ENCODE peak calls at places on chromosomes 4 and X, in nine cellular contexts. M is cardiac muscle cell, C is psoas muscle, U is endothelial cell of umbilical vein, K is fibroblast of lung, X is tibial artery, H is endodermal cell, D is PC-3, E is dorsolateral prefrontal cortex. G is an unnamed sample.

GRCh38 chr4:141771889-141772830 is 135.8 kb downstream of the IL15 start:
- DNase-seq in M (no peak), C (no peak), U (no peak), K (no peak), X (no peak), H (no peak), D (no peak), E (no peak), G (no peak)

GRCh38 chr4:159017323-159018036 is 85.4 kb upstream of the RAPGEF2 start:
- DNase-seq in M (no peak), C (no peak), U (no peak), K (no peak), X (no peak), H (no peak), D (no peak), E (no peak), G (no peak)

GRCh38 chr4:121951570-121952110 is at the start of gene TRPC3:
- DNase-seq in M (peak), C (peak), U (peak), K (peak), X (no peak), H (peak), D (no peak), E (peak), G (no peak)

GRCh38 chr4:68176500-68176899 is 46.8 kb upstream of the TMPRSS11F start:
- DNase-seq in M (no peak), C (no peak), U (no peak), K (no peak), X (no peak), H (no peak), D (peak), E (no peak), G (no peak)

GRCh38 chr4:73070072-73070385 is 513 bp upstream of the COX18 start:
- DNase-seq in M (no peak), C (no peak), U (no peak), K (no peak), X (no peak), H (no peak), D (no peak), E (no peak), G (no peak)

GRCh38 chr4:133865606-133866327 is 335.8 kb downstream of the PABPC4L start:
- DNase-seq in M (peak), C (no peak), U (peak), K (peak), X (no peak), H (peak), D (peak), E (no peak), G (no peak)

GRCh38 chrX:72352786-72353185 is 47.1 kb upstream of the CITED1 start:
- DNase-seq in M (no peak), C (no peak), U (no peak), K (no peak), X (no peak), H (no peak), D (no peak), E (no peak), G (no peak)

GRCh38 chr4:27217261-27217769 is 356.7 kb downstream of the STIM2 start:
- DNase-seq in M (no peak), C (no peak), U (no peak), K (peak), X (no peak), H (no peak), D (peak), E (no peak), G (peak)

GRCh38 chr4:182085051-182085480 is 158.1 kb upstream of the TENM3 start:
- DNase-seq in M (no peak), C (no peak), U (no peak), K (peak), X (no peak), H (no peak), D (no peak), E (no peak), G (no peak)

GRCh38 chr4:173365359-173365996 is 5.3 kb upstream of the SAP30 start:
- DNase-seq in M (no peak), C (no peak), U (no peak), K (no peak), X (no peak), H (no peak), D (no peak), E (no peak), G (no peak)

GRCh38 chr4:167031534-167032156 is 202.6 kb downstream of the SPOCK3 start:
- DNase-seq in M (no peak), C (no peak), U (peak), K (peak), X (no peak), H (no peak), D (peak), E (no peak), G (no peak)

GRCh38 chr4:35253331-35253730 is 991.0 kb downstream of the ARAP2 start:
- DNase-seq in M (no peak), C (no peak), U (no peak), K (no peak), X (no peak), H (no peak), D (peak), E (no peak), G (no peak)

GRCh38 chr4:169005453-169006099 is 4.5 kb downstream of the CBR4 start:
- DNase-seq in M (no peak), C (no peak), U (no peak), K (no peak), X (no peak), H (no peak), D (no peak), E (no peak), G (no peak)

GRCh38 chr4:163111588-163111987 is 55.1 kb downstream of the NAF1 start:
- DNase-seq in M (peak), C (no peak), U (peak), K (peak), X (no peak), H (no peak), D (peak), E (no peak), G (no peak)

GRCh38 chrX:119292445-119292844 is 56.4 kb downstream of the PGRMC1 start:
- DNase-seq in M (no peak), C (no peak), U (no peak), K (no peak), X (no peak), H (no peak), D (peak), E (no peak), G (no peak)

GRCh38 chrX:114841051-114841450 is 176.4 kb downstream of the IL13RA2 start:
- DNase-seq in M (no peak), C (no peak), U (no peak), K (peak), X (no peak), H (no peak), D (peak), E (no peak), G (peak)

GRCh38 chr4:187006189-187006618 is 282.5 kb upstream of the FAT1 start:
- DNase-seq in M (no peak), C (no peak), U (no peak), K (peak), X (no peak), H (no peak), D (no peak), E (no peak), G (peak)

GRCh38 chr4:135418353-135418752 is 1216.8 kb upstream of the PABPC4L start:
- DNase-seq in M (no peak), C (no peak), U (no peak), K (peak), X (no peak), H (peak), D (peak), E (no peak), G (no peak)

GRCh38 chr4:171521726-171522125 is 291.5 kb upstream of the GALNTL6 start:
- DNase-seq in M (no peak), C (no peak), U (no peak), K (no peak), X (no peak), H (no peak), D (no peak), E (no peak), G (no peak)

GRCh38 chrX:104189862-104190261 is 23.6 kb downstream of the FAM199X start:
- DNase-seq in M (no peak), C (no peak), U (no peak), K (peak), X (no peak), H (no peak), D (no peak), E (no peak), G (no peak)

GRCh38 chr4:122508083-122508482 is 51.6 kb upstream of the IL2 start:
- DNase-seq in M (no peak), C (no peak), U (no peak), K (no peak), X (no peak), H (no peak), D (peak), E (no peak), G (no peak)

GRCh38 chrX:41334866-41335589 is 1.1 kb downstream of the DDX3X start:
- DNase-seq in M (no peak), C (peak), U (peak), K (peak), X (peak), H (peak), D (peak), E (peak), G (no peak)

GRCh38 chr4:173121044-173121685 is 47.4 kb upstream of the GALNT7 start:
- DNase-seq in M (peak), C (no peak), U (peak), K (peak), X (no peak), H (peak), D (peak), E (no peak), G (peak)

GRCh38 chr4:10589308-10589707 is 95.3 kb downstream of the CLNK start:
- DNase-seq in M (no peak), C (no peak), U (no peak), K (no peak), X (no peak), H (peak), D (no peak), E (no peak), G (no peak)

GRCh38 chrX:140149761-140150160 is 184.4 kb upstream of the CXorf66 start:
- DNase-seq in M (no peak), C (no peak), U (no peak), K (no peak), X (no peak), H (no peak), D (no peak), E (no peak), G (no peak)
- TF ChIP-seq CTCF in M (no peak), C (no peak), U (no peak), K (no peak), X (no peak), H (peak), D (no peak), E (no peak), G (no peak)

GRCh38 chrX:24646745-24647182 is 383 bp downstream of the PCYT1B start:
- DNase-seq in M (peak), C (no peak), U (peak), K (peak), X (no peak), H (no peak), D (no peak), E (no peak), G (no peak)
- H3K4me3 ChIP-seq in M (peak), C (peak), U (no peak), K (peak), X (peak), H (peak), D (no peak), E (peak), G (no peak)

DNA sequence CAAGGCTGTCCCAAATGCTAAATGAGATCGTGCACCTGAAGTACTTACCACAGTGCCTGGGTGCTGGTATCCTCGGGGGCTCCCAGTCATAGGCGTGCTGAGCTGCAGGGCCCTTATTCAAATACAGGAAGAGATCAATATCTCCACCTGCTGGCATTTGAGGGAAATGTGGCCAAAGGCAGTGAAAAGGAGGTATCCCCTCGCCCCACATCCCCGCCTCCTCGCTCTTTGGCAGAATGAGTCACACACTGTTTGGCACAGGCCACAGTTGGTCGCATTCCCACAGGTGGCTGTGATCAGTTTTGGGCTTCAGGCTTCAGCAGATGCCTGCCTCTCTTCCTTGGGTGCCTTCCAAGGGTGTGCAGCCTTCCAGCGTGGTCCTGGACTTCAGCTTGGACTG is 28.4 kb downstream of the ZNF185 start:
- DNase-seq in M (no peak), C (no peak), U (peak), K (peak), X (no peak), H (peak), D (peak), E (peak), G (no peak)
- TF ChIP-seq CTCF in M (peak), C (peak), U (peak), K (peak), X (peak), H (peak), D (peak), E (peak), G (peak)

DNA sequence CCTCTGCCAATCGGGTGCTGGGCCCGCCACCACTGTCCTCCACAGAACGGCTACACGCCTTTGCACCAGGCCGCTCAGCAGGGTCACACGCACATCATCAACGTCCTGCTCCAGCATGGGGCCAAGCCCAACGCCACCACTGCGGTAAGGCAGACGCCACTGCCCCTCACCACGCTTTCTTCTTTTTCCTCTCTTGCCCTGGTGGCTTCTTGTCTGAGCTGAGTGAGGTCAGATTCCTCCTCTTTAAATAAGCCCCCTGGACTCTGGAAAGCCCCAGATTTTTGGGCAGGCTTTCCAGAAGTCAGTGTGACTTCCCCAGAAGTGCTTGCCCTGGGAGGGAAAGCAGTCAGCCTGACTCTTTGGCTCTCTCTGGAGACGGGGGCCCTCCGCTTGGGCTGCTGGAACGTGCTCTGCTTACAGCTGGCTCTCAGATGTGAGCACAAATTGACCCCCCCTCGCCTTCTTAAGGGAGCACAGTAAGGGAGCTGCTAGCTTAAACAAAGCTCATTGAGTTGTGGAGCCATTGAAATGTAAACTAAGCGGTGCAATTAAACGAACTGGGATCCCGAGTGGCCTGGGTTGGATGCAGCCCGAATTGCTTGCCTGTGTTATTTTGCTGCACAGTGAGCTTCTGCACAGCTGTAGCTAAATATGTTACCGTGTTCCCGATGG is 243.1 kb downstream of the ANK2 start:
- DNase-seq in M (peak), C (peak), U (no peak), K (peak), X (peak), H (peak), D (no peak), E (peak), G (no peak)
- H3K4me3 ChIP-seq in M (no peak), C (peak), U (no peak), K (peak), X (peak), H (no peak), D (no peak), E (no peak), G (no peak)

GRCh38 chr4:1859389-1859753 is 3.4 kb upstream of the LETM1 start:
- DNase-seq in M (no peak), C (no peak), U (no peak), K (no peak), X (no peak), H (no peak), D (no peak), E (no peak), G (no peak)
- TF ChIP-seq CTCF in M (no peak), C (no peak), U (no peak), K (no peak), X (no peak), H (no peak), D (no peak), E (no peak), G (no peak)

DNA sequence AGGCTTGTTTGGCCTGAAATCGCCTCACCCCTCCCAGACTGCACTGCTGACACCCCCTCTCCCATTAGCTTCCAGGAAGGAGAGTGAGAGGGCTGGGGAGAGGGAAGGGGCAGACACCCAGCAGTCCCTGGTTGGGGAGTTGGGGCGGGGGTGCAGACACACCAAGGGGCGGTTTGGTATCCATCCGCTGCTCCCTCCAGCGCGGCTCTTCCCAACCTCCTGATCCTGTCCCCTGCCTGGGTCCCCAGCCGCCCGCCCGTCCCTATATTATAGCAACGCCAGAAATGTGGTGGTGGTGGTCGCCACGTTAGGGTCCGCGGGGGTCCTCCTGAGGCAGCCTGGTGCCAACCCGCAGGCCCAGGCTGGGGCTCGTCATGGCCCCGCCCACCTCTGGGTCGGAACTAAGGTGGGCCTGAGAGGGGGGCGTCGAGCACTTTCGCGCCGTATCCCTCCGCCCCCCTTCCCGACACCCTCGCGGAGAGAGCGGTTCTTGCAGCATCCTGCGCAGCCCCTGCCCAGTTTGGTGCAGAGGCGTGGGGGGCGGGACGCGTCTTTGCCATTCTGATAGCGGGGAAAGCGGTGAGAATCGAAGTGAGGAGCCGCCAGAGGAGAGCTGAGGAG is 25.1 kb downstream of the GPRASP3 start:
- DNase-seq in M (peak), C (no peak), U (no peak), K (no peak), X (no peak), H (peak), D (no peak), E (peak), G (no peak)
- H3K4me3 ChIP-seq in M (peak), C (peak), U (peak), K (peak), X (peak), H (peak), D (no peak), E (peak), G (peak)

DNA sequence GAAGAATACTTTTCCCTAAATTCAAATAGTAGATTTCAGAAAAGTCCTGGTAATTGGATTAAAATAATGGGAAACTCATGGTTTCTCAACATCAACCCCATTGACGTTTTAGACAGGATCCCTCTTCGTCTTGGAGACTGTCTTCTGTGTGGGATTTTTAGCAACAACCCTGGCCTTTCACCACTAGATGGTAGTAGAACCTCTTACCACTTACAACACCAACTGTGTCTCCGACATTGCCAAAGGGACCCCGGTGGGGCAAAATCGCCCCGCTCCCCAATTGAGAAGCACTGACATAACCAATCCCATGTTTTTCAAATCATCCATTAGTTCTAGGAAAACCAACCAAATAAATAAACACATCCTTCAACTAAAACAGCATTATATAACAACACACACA is 16.9 kb upstream of the ANOS1 start:
- DNase-seq in M (peak), C (no peak), U (peak), K (peak), X (no peak), H (peak), D (peak), E (no peak), G (no peak)
- TF ChIP-seq CTCF in M (peak), C (peak), U (peak), K (peak), X (peak), H (peak), D (peak), E (peak), G (peak)

GRCh38 chr4:83112239-83112638 is 2.3 kb downstream of the PLAC8 start:
- DNase-seq in M (no peak), C (no peak), U (no peak), K (no peak), X (no peak), H (no peak), D (no peak), E (no peak), G (no peak)
- H3K4me3 ChIP-seq in M (no peak), C (no peak), U (no peak), K (no peak), X (no peak), H (no peak), D (no peak), E (no peak), G (no peak)

DNA sequence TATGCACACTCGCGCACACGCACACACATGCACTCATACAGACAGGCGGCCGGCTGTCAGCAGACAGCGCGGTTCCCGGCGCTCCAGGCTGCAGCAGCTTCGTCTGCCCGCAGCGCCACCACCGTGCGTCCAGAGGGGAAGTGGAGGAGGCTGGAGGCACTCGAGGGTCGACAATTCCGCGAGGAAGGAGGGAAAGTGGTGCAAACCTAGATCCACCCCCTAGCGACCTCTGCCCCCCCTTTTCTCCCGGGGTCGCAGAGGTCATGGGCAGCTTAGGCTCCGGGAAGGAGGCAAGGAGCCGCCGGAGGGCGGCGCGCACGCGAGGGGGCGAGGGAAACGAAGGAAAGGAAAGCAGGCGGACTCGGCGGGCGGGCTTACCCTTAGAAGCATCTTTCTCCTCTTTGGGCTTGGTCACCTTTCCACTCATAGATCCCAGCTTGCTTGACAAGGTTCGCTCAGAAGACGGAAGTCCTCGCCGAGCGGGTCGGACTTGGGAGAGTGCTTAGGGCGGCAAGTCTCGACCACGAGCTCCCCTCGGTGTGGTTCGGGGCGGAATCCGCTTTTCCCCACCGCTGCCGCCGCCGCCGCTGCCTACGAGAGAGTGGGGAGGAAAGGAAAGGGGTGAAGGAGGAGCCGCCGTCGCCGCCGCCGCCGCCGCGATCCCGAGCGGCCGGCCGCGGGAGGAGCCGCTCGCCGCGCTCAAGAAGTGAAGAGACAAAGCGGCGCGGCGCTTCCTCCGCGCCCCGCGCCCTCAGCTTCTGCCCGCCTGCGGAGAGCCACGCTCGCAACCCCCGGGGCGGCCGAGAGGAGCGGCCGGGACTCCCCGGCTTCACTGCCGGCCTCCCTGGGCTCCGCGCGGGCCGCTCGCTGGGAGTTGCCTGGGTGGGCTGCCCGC is 326.6 kb upstream of the F9 start:
- DNase-seq in M (peak), C (peak), U (no peak), K (peak), X (no peak), H (peak), D (peak), E (no peak), G (no peak)
- TF ChIP-seq CTCF in M (no peak), C (no peak), U (no peak), K (no peak), X (no peak), H (peak), D (peak), E (no peak), G (no peak)